ENCODE peak calls at places on chromosomes 6 and 20, in seven cellular contexts. L, B, V, K, Z, A and D are unnamed samples.

GRCh38 chr6:7649037-7649810 is 59.2 kb downstream of the SNRNP48 start:
- DNase-seq in V (no peak), L (no peak), Z (no peak), K (no peak), A (no peak), B (no peak), D (no peak)

GRCh38 chr6:159110013-159110412 is 59.2 kb upstream of the FNDC1 start:
- DNase-seq in L (no peak), B (peak; percentile 68), V (peak; percentile 34), Z (no peak), K (no peak), A (peak; percentile 42), D (peak; percentile 60)

GRCh38 chr20:45918779-45919535 is 7.0 kb upstream of the PLTP start:
- DNase-seq in A (no peak), K (no peak), B (peak; percentile 43), L (no peak), V (no peak), Z (peak; percentile 48), D (no peak)

GRCh38 chr6:8499540-8499939 is 64.2 kb upstream of the SLC35B3 start:
- DNase-seq in B (no peak), Z (no peak), L (no peak), A (no peak), K (no peak), V (no peak), D (no peak)

GRCh38 chr6:112289039-112289566 is 34.7 kb upstream of the LAMA4 start:
- DNase-seq in V (no peak), Z (peak; percentile 83), A (no peak), K (no peak), B (peak; percentile 76), L (peak; percentile 14), D (no peak)

GRCh38 chr6:144710207-144710606 is 425.1 kb downstream of the UTRN start:
- DNase-seq in V (no peak), K (no peak), L (no peak), B (peak; percentile 82), A (no peak), Z (no peak), D (no peak)

GRCh38 chr6:31541658-31542521 is at the start of gene DDX39B:
- DNase-seq in B (peak; percentile 94), L (peak; percentile 96), Z (peak; percentile 98), A (peak; percentile 92), V (peak; percentile 97), K (peak; percentile 83), D (peak; percentile 98)

GRCh38 chr6:10401632-10402223 is 13.1 kb downstream of the TFAP2A start:
- DNase-seq in V (no peak), B (no peak), K (no peak), Z (no peak), L (no peak), A (no peak), D (no peak)

GRCh38 chr6:116022841-116023380 is 37.8 kb downstream of the FRK start:
- DNase-seq in V (no peak), K (no peak), Z (no peak), B (no peak), L (no peak), A (no peak), D (no peak)

GRCh38 chr20:62129731-62130531 is 7.7 kb downstream of the LSM14B start:
- DNase-seq in K (no peak), L (no peak), A (no peak), V (no peak), Z (no peak), B (no peak), D (no peak)

GRCh38 chr6:45378324-45378926 is 691 bp upstream of the SUPT3H start:
- DNase-seq in K (no peak), B (no peak), Z (peak; percentile 65), V (no peak), L (peak; percentile 37), A (peak; percentile 45), D (no peak)

GRCh38 chr6:90038951-90039653 is 144.8 kb downstream of the GJA10 start:
- DNase-seq in K (no peak), Z (no peak), V (no peak), L (no peak), B (no peak), A (no peak), D (no peak)

GRCh38 chr6:45759134-45759849 is 256.4 kb downstream of the CLIC5 start:
- DNase-seq in K (no peak), V (no peak), L (no peak), B (no peak), Z (no peak), A (no peak), D (no peak)

GRCh38 chr6:13927203-13927602 is 2.5 kb downstream of the RNF182 start:
- DNase-seq in K (no peak), Z (no peak), A (no peak), L (no peak), B (no peak), V (no peak), D (no peak)

GRCh38 chr6:3456794-3457709 is at the start of gene SLC22A23:
- DNase-seq in K (peak; percentile 45), A (peak; percentile 79), L (peak; percentile 83), V (peak; percentile 74), Z (peak; percentile 88), B (no peak), D (peak; percentile 41)

GRCh38 chr20:33415948-33416347 is 14.6 kb upstream of the CDK5RAP1 start:
- DNase-seq in K (no peak), V (no peak), A (no peak), B (no peak), Z (peak; percentile 74), L (peak; percentile 67), D (peak; percentile 15)

GRCh38 chr6:77502966-77503365 is 39.7 kb upstream of the HTR1B start:
- DNase-seq in L (no peak), V (no peak), A (no peak), Z (no peak), B (peak; percentile 53), K (no peak), D (no peak)

GRCh38 chr6:24630861-24631505 is 15.0 kb downstream of the KIAA0319 start:
- DNase-seq in K (no peak), L (no peak), B (no peak), V (no peak), Z (no peak), A (no peak), D (no peak)

GRCh38 chr6:98957440-98957839 is 9.7 kb upstream of the FBXL4 start:
- DNase-seq in V (no peak), B (peak; percentile 68), Z (no peak), L (peak; percentile 18), A (no peak), K (no peak), D (no peak)